ENCODE peak calls at places on chromosomes 4 and X, in six cellular contexts. One of them, this sample, is unnamed.

GRCh38 chrX:111431007-111431406 is 19.0 kb upstream of the DCX start:
- DNase-seq in SK-N-SH: no peak
- DNase-seq in MM.1S: no peak
- DNase-seq in PC-3: no peak
- DNase-seq in neural progenitor cell: no peak
- DNase-seq in PC-9: no peak
- DNase-seq in this sample: no peak

GRCh38 chr4:120443111-120443510 is 376.5 kb upstream of the MAD2L1 start:
- DNase-seq in SK-N-SH: no peak
- DNase-seq in MM.1S: no peak
- DNase-seq in PC-3: no peak
- DNase-seq in neural progenitor cell: no peak
- DNase-seq in PC-9: no peak
- DNase-seq in this sample: no peak

GRCh38 chr4:173696011-173696410 is 166.0 kb upstream of the HAND2 start:
- DNase-seq in SK-N-SH: no peak
- DNase-seq in MM.1S: no peak
- DNase-seq in PC-3: no peak
- DNase-seq in neural progenitor cell: no peak
- DNase-seq in PC-9: no peak
- DNase-seq in this sample: no peak

GRCh38 chr4:150090836-150091235 is 12.6 kb downstream of the DCLK2 start:
- DNase-seq in SK-N-SH: no peak
- DNase-seq in MM.1S: no peak
- DNase-seq in PC-3: no peak
- DNase-seq in neural progenitor cell: no peak
- DNase-seq in PC-9: no peak
- DNase-seq in this sample: no peak

GRCh38 chr4:183185018-183185417 is 86.0 kb downstream of the WWC2 start:
- DNase-seq in SK-N-SH: no peak
- DNase-seq in MM.1S: no peak
- DNase-seq in PC-3: no peak
- DNase-seq in neural progenitor cell: no peak
- DNase-seq in PC-9: no peak
- DNase-seq in this sample: no peak

GRCh38 chr4:147733614-147734344 is 1.9 kb downstream of the ARHGAP10 start:
- DNase-seq in SK-N-SH: peak; percentile 24
- DNase-seq in MM.1S: no peak
- DNase-seq in PC-3: peak; percentile 45
- DNase-seq in neural progenitor cell: peak; percentile 26
- DNase-seq in PC-9: no peak
- DNase-seq in this sample: no peak

GRCh38 chr4:53781614-53782467 is 190.6 kb upstream of the LNX1 start:
- DNase-seq in SK-N-SH: no peak
- DNase-seq in MM.1S: no peak
- DNase-seq in PC-3: peak; percentile 98
- DNase-seq in neural progenitor cell: no peak
- DNase-seq in PC-9: no peak
- DNase-seq in this sample: no peak

GRCh38 chr4:79645942-79646341 is 237.9 kb upstream of the GK2 start:
- DNase-seq in SK-N-SH: no peak
- DNase-seq in MM.1S: no peak
- DNase-seq in PC-3: no peak
- DNase-seq in neural progenitor cell: no peak
- DNase-seq in PC-9: no peak
- DNase-seq in this sample: peak; percentile 57

GRCh38 chrX:136598631-136599030 is 49.3 kb upstream of the CD40LG start:
- DNase-seq in SK-N-SH: no peak
- DNase-seq in MM.1S: peak; percentile 79
- DNase-seq in PC-3: no peak
- DNase-seq in neural progenitor cell: no peak
- DNase-seq in PC-9: no peak
- DNase-seq in this sample: no peak

GRCh38 chr4:11614426-11614825 is 185.7 kb upstream of the HS3ST1 start:
- DNase-seq in SK-N-SH: no peak
- DNase-seq in MM.1S: no peak
- DNase-seq in PC-3: peak; percentile 94
- DNase-seq in neural progenitor cell: no peak
- DNase-seq in PC-9: peak; percentile 80
- DNase-seq in this sample: no peak

GRCh38 chr4:8117278-8117682 is 41.3 kb downstream of the ABLIM2 start:
- DNase-seq in SK-N-SH: peak; percentile 73
- DNase-seq in MM.1S: peak; percentile 21
- DNase-seq in PC-3: peak; percentile 52
- DNase-seq in neural progenitor cell: peak; percentile 45
- DNase-seq in PC-9: peak; percentile 51
- DNase-seq in this sample: peak; percentile 77

GRCh38 chr4:79623125-79623905 is 215.3 kb upstream of the GK2 start:
- DNase-seq in SK-N-SH: no peak
- DNase-seq in MM.1S: no peak
- DNase-seq in PC-3: no peak
- DNase-seq in neural progenitor cell: no peak
- DNase-seq in PC-9: no peak
- DNase-seq in this sample: no peak

GRCh38 chrX:70437921-70438665 is 6.5 kb upstream of the DLG3 start:
- DNase-seq in SK-N-SH: no peak
- DNase-seq in MM.1S: no peak
- DNase-seq in PC-3: peak; percentile 19
- DNase-seq in neural progenitor cell: no peak
- DNase-seq in PC-9: no peak
- DNase-seq in this sample: no peak

GRCh38 chr4:38621004-38621684 is 42.9 kb upstream of the KLF3 start:
- DNase-seq in SK-N-SH: no peak
- DNase-seq in MM.1S: no peak
- DNase-seq in PC-3: peak; percentile 91
- DNase-seq in neural progenitor cell: no peak
- DNase-seq in PC-9: peak; percentile 41
- DNase-seq in this sample: no peak

GRCh38 chr4:74632634-74633033 is 161.7 kb downstream of the BTC start:
- DNase-seq in SK-N-SH: no peak
- DNase-seq in MM.1S: no peak
- DNase-seq in PC-3: peak; percentile 93
- DNase-seq in neural progenitor cell: no peak
- DNase-seq in PC-9: peak; percentile 22
- DNase-seq in this sample: no peak

GRCh38 chr4:55078987-55079386 is 46.4 kb downstream of the KDR start:
- DNase-seq in SK-N-SH: no peak
- DNase-seq in MM.1S: no peak
- DNase-seq in PC-3: peak; percentile 64
- DNase-seq in neural progenitor cell: peak; percentile 63
- DNase-seq in PC-9: no peak
- DNase-seq in this sample: no peak

GRCh38 chrX:120356084-120356483 is 5.8 kb upstream of the ATP1B4 start:
- DNase-seq in SK-N-SH: no peak
- DNase-seq in MM.1S: no peak
- DNase-seq in PC-3: no peak
- DNase-seq in neural progenitor cell: no peak
- DNase-seq in PC-9: no peak
- DNase-seq in this sample: no peak

GRCh38 chr4:74440356-74440755 is 4.6 kb upstream of the AREG start:
- DNase-seq in SK-N-SH: peak; percentile 16
- DNase-seq in MM.1S: peak; percentile 41
- DNase-seq in PC-3: no peak
- DNase-seq in neural progenitor cell: no peak
- DNase-seq in PC-9: no peak
- DNase-seq in this sample: no peak

GRCh38 chr4:6338951-6339817 is 69.5 kb downstream of the WFS1 start:
- DNase-seq in SK-N-SH: no peak
- DNase-seq in MM.1S: no peak
- DNase-seq in PC-3: no peak
- DNase-seq in neural progenitor cell: no peak
- DNase-seq in PC-9: no peak
- DNase-seq in this sample: no peak

GRCh38 chr4:95732061-95732460 is 107.8 kb upstream of the PDHA2 start:
- DNase-seq in SK-N-SH: peak; percentile 44
- DNase-seq in MM.1S: no peak
- DNase-seq in PC-3: peak; percentile 68
- DNase-seq in neural progenitor cell: no peak
- DNase-seq in PC-9: no peak
- DNase-seq in this sample: no peak

GRCh38 chr4:40586729-40587128 is 42.9 kb downstream of the RBM47 start:
- DNase-seq in SK-N-SH: no peak
- DNase-seq in MM.1S: no peak
- DNase-seq in PC-3: no peak
- DNase-seq in neural progenitor cell: no peak
- DNase-seq in PC-9: no peak
- DNase-seq in this sample: no peak

GRCh38 chr4:94669672-94670664 is 87.8 kb upstream of the BMPR1B start:
- DNase-seq in SK-N-SH: no peak
- DNase-seq in MM.1S: no peak
- DNase-seq in PC-3: peak; percentile 52
- DNase-seq in neural progenitor cell: no peak
- DNase-seq in PC-9: no peak
- DNase-seq in this sample: no peak

GRCh38 chrX:1592863-1593201 is 1.4 kb downstream of the AKAP17A start:
- DNase-seq in SK-N-SH: peak; percentile 44
- DNase-seq in MM.1S: no peak
- DNase-seq in PC-3: no peak
- DNase-seq in neural progenitor cell: no peak
- DNase-seq in PC-9: no peak
- DNase-seq in this sample: no peak

GRCh38 chrX:40908857-40909475 is 173.6 kb upstream of the MED14 start:
- DNase-seq in SK-N-SH: no peak
- DNase-seq in MM.1S: no peak
- DNase-seq in PC-3: peak; percentile 81
- DNase-seq in neural progenitor cell: no peak
- DNase-seq in PC-9: no peak
- DNase-seq in this sample: no peak

GRCh38 chr4:102319594-102319993 is 25.7 kb downstream of the SLC39A8 start:
- DNase-seq in SK-N-SH: no peak
- DNase-seq in MM.1S: no peak
- DNase-seq in PC-3: no peak
- DNase-seq in neural progenitor cell: peak; percentile 71
- DNase-seq in PC-9: no peak
- DNase-seq in this sample: peak; percentile 80

GRCh38 chr4:3307486-3307885 is 14.7 kb downstream of the RGS12 start:
- DNase-seq in SK-N-SH: no peak
- DNase-seq in MM.1S: no peak
- DNase-seq in PC-3: no peak
- DNase-seq in neural progenitor cell: no peak
- DNase-seq in PC-9: no peak
- DNase-seq in this sample: no peak

GRCh38 chr4:3307060-3307459 is 14.2 kb downstream of the RGS12 start:
- DNase-seq in SK-N-SH: no peak
- DNase-seq in MM.1S: no peak
- DNase-seq in PC-3: no peak
- DNase-seq in neural progenitor cell: no peak
- DNase-seq in PC-9: no peak
- DNase-seq in this sample: no peak

GRCh38 chr4:3304831-3305609 is 12.2 kb downstream of the RGS12 start:
- DNase-seq in SK-N-SH: peak; percentile 76
- DNase-seq in MM.1S: no peak
- DNase-seq in PC-3: no peak
- DNase-seq in neural progenitor cell: no peak
- DNase-seq in PC-9: no peak
- DNase-seq in this sample: no peak

GRCh38 chr4:3305610-3306371 is 13.0 kb downstream of the RGS12 start:
- DNase-seq in SK-N-SH: no peak
- DNase-seq in MM.1S: no peak
- DNase-seq in PC-3: no peak
- DNase-seq in neural progenitor cell: peak; percentile 45
- DNase-seq in PC-9: no peak
- DNase-seq in this sample: no peak

DNA sequence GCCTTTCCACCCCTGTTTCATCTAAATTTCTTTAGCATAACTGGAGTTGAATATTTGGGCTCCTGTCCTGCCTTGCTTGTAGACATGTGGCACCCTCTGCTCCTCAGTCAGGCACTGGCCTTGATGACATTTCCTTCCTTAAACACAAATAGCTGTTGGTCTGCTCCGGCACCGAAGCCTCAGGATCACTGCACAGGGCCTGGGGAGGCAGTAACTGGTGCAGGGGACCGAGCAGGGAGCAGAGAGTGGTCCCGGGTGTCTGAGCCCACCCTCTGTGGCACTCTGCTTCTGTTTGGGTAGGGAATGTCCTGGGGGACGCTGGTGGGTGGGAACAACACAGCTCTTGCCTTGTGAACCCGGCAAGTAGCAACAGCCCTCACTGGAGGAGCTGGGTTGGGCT is 13.6 kb downstream of the RGS12 start:
- DNase-seq in SK-N-SH: no peak
- DNase-seq in MM.1S: no peak
- DNase-seq in PC-3: no peak
- DNase-seq in neural progenitor cell: no peak
- DNase-seq in PC-9: no peak
- DNase-seq in this sample: no peak
- H4K20me1 ChIP-seq in SK-N-SH: peaks cover 81% of the 10 kb centered on the region
- H4K20me1 ChIP-seq in MM.1S: no peaks in the 10 kb centered on the region
- H4K20me1 ChIP-seq in PC-3: peaks cover 7% of the 10 kb centered on the region
- H4K20me1 ChIP-seq in neural progenitor cell: peaks cover 71% of the 10 kb centered on the region
- H4K20me1 ChIP-seq in PC-9: peaks cover 2% of the 10 kb centered on the region
- H4K20me1 ChIP-seq in this sample: peaks cover 4% of the 10 kb centered on the region

GRCh38 chr4:52712991-52713275 is 38.3 kb downstream of the ERVMER34-1 start:
- DNase-seq in SK-N-SH: no peak
- DNase-seq in MM.1S: no peak
- DNase-seq in PC-3: no peak
- DNase-seq in neural progenitor cell: no peak
- DNase-seq in PC-9: no peak
- DNase-seq in this sample: no peak
- H3F3A ChIP-seq in SK-N-SH: peaks cover 13% of the 10 kb centered on the region
- H3F3A ChIP-seq in MM.1S: peaks cover 42% of the 10 kb centered on the region
- H3F3A ChIP-seq in PC-3: no peaks in the 10 kb centered on the region
- H3F3A ChIP-seq in neural progenitor cell: peaks cover 43% of the 10 kb centered on the region
- H3F3A ChIP-seq in PC-9: peaks cover 43% of the 10 kb centered on the region
- H3F3A ChIP-seq in this sample: peaks cover 47% of the 10 kb centered on the region

GRCh38 chr4:119210760-119211159 is 1.8 kb upstream of the USP53 start:
- DNase-seq in SK-N-SH: no peak
- DNase-seq in MM.1S: no peak
- DNase-seq in PC-3: no peak
- DNase-seq in neural progenitor cell: no peak
- DNase-seq in PC-9: no peak
- DNase-seq in this sample: no peak

GRCh38 chr4:119212964-119213606 is 572 bp downstream of the USP53 start:
- DNase-seq in SK-N-SH: peak; percentile 69
- DNase-seq in MM.1S: peak; percentile 83
- DNase-seq in PC-3: peak; percentile 78
- DNase-seq in neural progenitor cell: peak; percentile 94
- DNase-seq in PC-9: peak; percentile 80
- DNase-seq in this sample: peak; percentile 90

GRCh38 chr4:119209586-119209985 is 2.9 kb upstream of the USP53 start:
- DNase-seq in SK-N-SH: no peak
- DNase-seq in MM.1S: no peak
- DNase-seq in PC-3: no peak
- DNase-seq in neural progenitor cell: no peak
- DNase-seq in PC-9: no peak
- DNase-seq in this sample: no peak

GRCh38 chr4:119212251-119212963 is at the start of gene USP53:
- DNase-seq in SK-N-SH: peak; percentile 97
- DNase-seq in MM.1S: peak; percentile 98
- DNase-seq in PC-3: peak; percentile 97
- DNase-seq in neural progenitor cell: peak; percentile 98
- DNase-seq in PC-9: peak; percentile 96
- DNase-seq in this sample: peak; percentile 98

GRCh38 chr4:119211856-119212250 is 660 bp upstream of the USP53 start:
- DNase-seq in SK-N-SH: no peak
- DNase-seq in MM.1S: peak; percentile 70
- DNase-seq in PC-3: no peak
- DNase-seq in neural progenitor cell: no peak
- DNase-seq in PC-9: no peak
- DNase-seq in this sample: no peak
- TF ChIP-seq CTCF in SK-N-SH: no peak
- TF ChIP-seq CTCF in MM.1S: no peak
- TF ChIP-seq CTCF in PC-3: no peak
- TF ChIP-seq CTCF in neural progenitor cell: no peak
- TF ChIP-seq CTCF in PC-9: no peak
- TF ChIP-seq CTCF in this sample: no peak

GRCh38 chrX:124455966-124456365 is 109.6 kb downstream of the SH2D1A start:
- DNase-seq in SK-N-SH: no peak
- DNase-seq in MM.1S: no peak
- DNase-seq in PC-3: no peak
- DNase-seq in neural progenitor cell: no peak
- DNase-seq in PC-9: no peak
- DNase-seq in this sample: no peak
- H4K20me1 ChIP-seq in SK-N-SH: no peaks in the 10 kb centered on the region
- H4K20me1 ChIP-seq in MM.1S: no peaks in the 10 kb centered on the region
- H4K20me1 ChIP-seq in PC-3: no peaks in the 10 kb centered on the region
- H4K20me1 ChIP-seq in neural progenitor cell: no peaks in the 10 kb centered on the region
- H4K20me1 ChIP-seq in PC-9: no peaks in the 10 kb centered on the region
- H4K20me1 ChIP-seq in this sample: no peaks in the 10 kb centered on the region